ENCODE peak calls at places on chromosome 15, in ten cellular contexts. One of them, this sample, is unnamed.

GRCh38 chr15:74384566-74385441 is 17.4 kb upstream of the CYP11A1 start:
- DNase-seq in RWPE1: peak
- DNase-seq in PC-9: peak
- DNase-seq in GM12865: peak
- DNase-seq in uterus: no peak
- DNase-seq in activated B cell treated with CpG ODN at 0.5 μM for 24 hours: peak
- DNase-seq in nephron progenitor cell: no peak
- DNase-seq in cardiac fibroblast: no peak
- DNase-seq in CD8-positive, alpha-beta T cell: peak
- DNase-seq in right atrium auricular region: no peak
- DNase-seq in this sample: no peak

GRCh38 chr15:65583701-65584100 is 27.2 kb downstream of the INTS14 start:
- DNase-seq in RWPE1: no peak
- DNase-seq in PC-9: no peak
- DNase-seq in GM12865: peak
- DNase-seq in uterus: no peak
- DNase-seq in activated B cell treated with CpG ODN at 0.5 μM for 24 hours: no peak
- DNase-seq in nephron progenitor cell: peak
- DNase-seq in cardiac fibroblast: peak
- DNase-seq in CD8-positive, alpha-beta T cell: peak
- DNase-seq in right atrium auricular region: no peak
- DNase-seq in this sample: peak

GRCh38 chr15:36468746-36469145 is 110.7 kb upstream of the CDIN1 start:
- DNase-seq in RWPE1: peak
- DNase-seq in PC-9: no peak
- DNase-seq in GM12865: peak
- DNase-seq in uterus: no peak
- DNase-seq in activated B cell treated with CpG ODN at 0.5 μM for 24 hours: no peak
- DNase-seq in nephron progenitor cell: no peak
- DNase-seq in cardiac fibroblast: peak
- DNase-seq in CD8-positive, alpha-beta T cell: no peak
- DNase-seq in right atrium auricular region: no peak
- DNase-seq in this sample: no peak

GRCh38 chr15:55319537-55320325 is 709 bp downstream of the PIGB start:
- DNase-seq in RWPE1: no peak
- DNase-seq in PC-9: no peak
- DNase-seq in GM12865: peak
- DNase-seq in uterus: no peak
- DNase-seq in activated B cell treated with CpG ODN at 0.5 μM for 24 hours: no peak
- DNase-seq in nephron progenitor cell: no peak
- DNase-seq in cardiac fibroblast: peak
- DNase-seq in CD8-positive, alpha-beta T cell: no peak
- DNase-seq in right atrium auricular region: no peak
- DNase-seq in this sample: no peak

GRCh38 chr15:60390231-60390630 is 7.6 kb downstream of the ANXA2 start:
- DNase-seq in RWPE1: no peak
- DNase-seq in PC-9: no peak
- DNase-seq in GM12865: no peak
- DNase-seq in uterus: no peak
- DNase-seq in activated B cell treated with CpG ODN at 0.5 μM for 24 hours: no peak
- DNase-seq in nephron progenitor cell: no peak
- DNase-seq in cardiac fibroblast: no peak
- DNase-seq in CD8-positive, alpha-beta T cell: no peak
- DNase-seq in right atrium auricular region: no peak
- DNase-seq in this sample: no peak

GRCh38 chr15:32687556-32687955 is 30.2 kb upstream of the GREM1 start:
- DNase-seq in RWPE1: peak
- DNase-seq in PC-9: no peak
- DNase-seq in GM12865: no peak
- DNase-seq in uterus: no peak
- DNase-seq in activated B cell treated with CpG ODN at 0.5 μM for 24 hours: no peak
- DNase-seq in nephron progenitor cell: no peak
- DNase-seq in cardiac fibroblast: peak
- DNase-seq in CD8-positive, alpha-beta T cell: no peak
- DNase-seq in right atrium auricular region: no peak
- DNase-seq in this sample: no peak

GRCh38 chr15:70699873-70700272 is 63.5 kb downstream of the UACA start:
- DNase-seq in RWPE1: no peak
- DNase-seq in PC-9: no peak
- DNase-seq in GM12865: no peak
- DNase-seq in uterus: no peak
- DNase-seq in activated B cell treated with CpG ODN at 0.5 μM for 24 hours: no peak
- DNase-seq in nephron progenitor cell: no peak
- DNase-seq in cardiac fibroblast: no peak
- DNase-seq in CD8-positive, alpha-beta T cell: no peak
- DNase-seq in right atrium auricular region: no peak
- DNase-seq in this sample: no peak

GRCh38 chr15:95944193-95944592 is 386.3 kb upstream of the NR2F2 start:
- DNase-seq in RWPE1: no peak
- DNase-seq in PC-9: no peak
- DNase-seq in GM12865: no peak
- DNase-seq in uterus: no peak
- DNase-seq in activated B cell treated with CpG ODN at 0.5 μM for 24 hours: no peak
- DNase-seq in nephron progenitor cell: no peak
- DNase-seq in cardiac fibroblast: no peak
- DNase-seq in CD8-positive, alpha-beta T cell: no peak
- DNase-seq in right atrium auricular region: no peak
- DNase-seq in this sample: no peak

GRCh38 chr15:51386960-51387698 is 45.7 kb downstream of the GLDN start:
- DNase-seq in RWPE1: no peak
- DNase-seq in PC-9: no peak
- DNase-seq in GM12865: no peak
- DNase-seq in uterus: no peak
- DNase-seq in activated B cell treated with CpG ODN at 0.5 μM for 24 hours: no peak
- DNase-seq in nephron progenitor cell: no peak
- DNase-seq in cardiac fibroblast: no peak
- DNase-seq in CD8-positive, alpha-beta T cell: no peak
- DNase-seq in right atrium auricular region: no peak
- DNase-seq in this sample: no peak

GRCh38 chr15:51387699-51388041 is 46.2 kb downstream of the GLDN start:
- DNase-seq in RWPE1: no peak
- DNase-seq in PC-9: no peak
- DNase-seq in GM12865: no peak
- DNase-seq in uterus: no peak
- DNase-seq in activated B cell treated with CpG ODN at 0.5 μM for 24 hours: no peak
- DNase-seq in nephron progenitor cell: no peak
- DNase-seq in cardiac fibroblast: no peak
- DNase-seq in CD8-positive, alpha-beta T cell: no peak
- DNase-seq in right atrium auricular region: no peak
- DNase-seq in this sample: no peak

GRCh38 chr15:51390239-51390931 is 48.9 kb downstream of the GLDN start:
- DNase-seq in RWPE1: no peak
- DNase-seq in PC-9: no peak
- DNase-seq in GM12865: no peak
- DNase-seq in uterus: no peak
- DNase-seq in activated B cell treated with CpG ODN at 0.5 μM for 24 hours: no peak
- DNase-seq in nephron progenitor cell: no peak
- DNase-seq in cardiac fibroblast: no peak
- DNase-seq in CD8-positive, alpha-beta T cell: no peak
- DNase-seq in right atrium auricular region: no peak
- DNase-seq in this sample: no peak

GRCh38 chr15:51388726-51389125 is 47.3 kb downstream of the GLDN start:
- DNase-seq in RWPE1: no peak
- DNase-seq in PC-9: no peak
- DNase-seq in GM12865: no peak
- DNase-seq in uterus: no peak
- DNase-seq in activated B cell treated with CpG ODN at 0.5 μM for 24 hours: no peak
- DNase-seq in nephron progenitor cell: no peak
- DNase-seq in cardiac fibroblast: no peak
- DNase-seq in CD8-positive, alpha-beta T cell: no peak
- DNase-seq in right atrium auricular region: no peak
- DNase-seq in this sample: no peak

GRCh38 chr15:51390932-51391432 is 49.5 kb downstream of the GLDN start:
- DNase-seq in RWPE1: no peak
- DNase-seq in PC-9: no peak
- DNase-seq in GM12865: no peak
- DNase-seq in uterus: no peak
- DNase-seq in activated B cell treated with CpG ODN at 0.5 μM for 24 hours: no peak
- DNase-seq in nephron progenitor cell: no peak
- DNase-seq in cardiac fibroblast: no peak
- DNase-seq in CD8-positive, alpha-beta T cell: no peak
- DNase-seq in right atrium auricular region: no peak
- DNase-seq in this sample: no peak
- TF ChIP-seq CTCF in RWPE1: no peak
- TF ChIP-seq CTCF in PC-9: no peak
- TF ChIP-seq CTCF in GM12865: no peak
- TF ChIP-seq CTCF in uterus: no peak
- TF ChIP-seq CTCF in activated B cell treated with CpG ODN at 0.5 μM for 24 hours: no peak
- TF ChIP-seq CTCF in nephron progenitor cell: no peak
- TF ChIP-seq CTCF in cardiac fibroblast: no peak
- TF ChIP-seq CTCF in CD8-positive, alpha-beta T cell: no peak
- TF ChIP-seq CTCF in right atrium auricular region: no peak
- TF ChIP-seq CTCF in this sample: no peak

DNA sequence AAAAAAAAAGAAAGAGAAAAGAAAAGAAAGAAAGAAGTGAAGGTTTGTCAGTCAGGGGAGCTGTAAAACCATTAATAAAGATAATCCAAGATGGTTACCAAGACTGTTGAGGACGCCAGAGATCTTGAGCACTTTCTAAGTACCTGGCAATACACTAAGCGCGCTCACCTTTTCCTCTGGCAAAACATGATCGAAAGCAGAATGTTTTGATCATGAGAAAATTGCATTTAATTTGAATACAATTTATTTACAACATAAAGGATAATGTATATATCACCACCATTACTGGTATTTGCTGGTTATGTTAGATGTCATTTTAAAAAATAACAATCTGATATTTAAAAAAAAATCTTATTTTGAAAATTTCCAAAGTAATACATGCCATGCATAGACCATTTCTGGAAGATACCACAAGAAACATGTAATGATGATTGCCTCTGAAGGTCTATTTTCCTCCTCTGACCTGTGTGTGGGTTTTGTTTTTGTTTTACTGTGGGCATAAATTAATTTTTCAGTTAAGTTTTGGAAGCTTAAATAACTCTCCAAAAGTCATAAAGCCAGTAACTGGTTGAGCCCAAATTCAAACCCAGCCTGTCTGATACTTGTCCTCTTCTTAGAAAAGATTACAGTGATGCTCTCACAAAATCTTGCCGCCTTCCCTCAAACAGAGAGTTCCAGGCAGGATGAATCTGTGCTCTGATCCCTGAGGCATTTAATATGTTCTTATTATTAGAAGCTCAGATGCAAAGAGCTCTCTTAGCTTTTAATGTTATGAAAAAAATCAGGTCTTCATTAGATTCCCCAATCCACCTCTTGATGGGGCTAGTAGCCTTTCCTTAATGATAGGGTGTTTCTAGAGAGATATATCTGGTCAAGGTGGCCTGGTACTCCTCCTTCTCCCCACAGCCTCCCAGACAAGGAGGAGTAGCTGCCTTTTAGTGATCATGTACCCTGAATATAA is 2.0 kb downstream of the B2M start:
- DNase-seq in RWPE1: no peak
- DNase-seq in PC-9: no peak
- DNase-seq in GM12865: peak
- DNase-seq in uterus: no peak
- DNase-seq in activated B cell treated with CpG ODN at 0.5 μM for 24 hours: no peak
- DNase-seq in nephron progenitor cell: no peak
- DNase-seq in cardiac fibroblast: peak
- DNase-seq in CD8-positive, alpha-beta T cell: no peak
- DNase-seq in right atrium auricular region: no peak
- DNase-seq in this sample: no peak
- TF ChIP-seq CTCF in RWPE1: peak
- TF ChIP-seq CTCF in PC-9: peak
- TF ChIP-seq CTCF in GM12865: peak
- TF ChIP-seq CTCF in uterus: no peak
- TF ChIP-seq CTCF in activated B cell treated with CpG ODN at 0.5 μM for 24 hours: no peak
- TF ChIP-seq CTCF in nephron progenitor cell: no peak
- TF ChIP-seq CTCF in cardiac fibroblast: peak
- TF ChIP-seq CTCF in CD8-positive, alpha-beta T cell: peak
- TF ChIP-seq CTCF in right atrium auricular region: no peak
- TF ChIP-seq CTCF in this sample: no peak

GRCh38 chr15:47768730-47769129 is 51.4 kb downstream of the SEMA6D start:
- DNase-seq in RWPE1: no peak
- DNase-seq in PC-9: no peak
- DNase-seq in GM12865: no peak
- DNase-seq in uterus: no peak
- DNase-seq in activated B cell treated with CpG ODN at 0.5 μM for 24 hours: no peak
- DNase-seq in nephron progenitor cell: no peak
- DNase-seq in cardiac fibroblast: no peak
- DNase-seq in CD8-positive, alpha-beta T cell: no peak
- DNase-seq in right atrium auricular region: no peak
- DNase-seq in this sample: no peak

GRCh38 chr15:47778263-47778770 is 61.0 kb downstream of the SEMA6D start:
- DNase-seq in RWPE1: no peak
- DNase-seq in PC-9: no peak
- DNase-seq in GM12865: no peak
- DNase-seq in uterus: no peak
- DNase-seq in activated B cell treated with CpG ODN at 0.5 μM for 24 hours: no peak
- DNase-seq in nephron progenitor cell: no peak
- DNase-seq in cardiac fibroblast: no peak
- DNase-seq in CD8-positive, alpha-beta T cell: no peak
- DNase-seq in right atrium auricular region: no peak
- DNase-seq in this sample: no peak

GRCh38 chr15:47769166-47769565 is 51.9 kb downstream of the SEMA6D start:
- DNase-seq in RWPE1: no peak
- DNase-seq in PC-9: no peak
- DNase-seq in GM12865: no peak
- DNase-seq in uterus: no peak
- DNase-seq in activated B cell treated with CpG ODN at 0.5 μM for 24 hours: no peak
- DNase-seq in nephron progenitor cell: no peak
- DNase-seq in cardiac fibroblast: no peak
- DNase-seq in CD8-positive, alpha-beta T cell: no peak
- DNase-seq in right atrium auricular region: no peak
- DNase-seq in this sample: no peak

DNA sequence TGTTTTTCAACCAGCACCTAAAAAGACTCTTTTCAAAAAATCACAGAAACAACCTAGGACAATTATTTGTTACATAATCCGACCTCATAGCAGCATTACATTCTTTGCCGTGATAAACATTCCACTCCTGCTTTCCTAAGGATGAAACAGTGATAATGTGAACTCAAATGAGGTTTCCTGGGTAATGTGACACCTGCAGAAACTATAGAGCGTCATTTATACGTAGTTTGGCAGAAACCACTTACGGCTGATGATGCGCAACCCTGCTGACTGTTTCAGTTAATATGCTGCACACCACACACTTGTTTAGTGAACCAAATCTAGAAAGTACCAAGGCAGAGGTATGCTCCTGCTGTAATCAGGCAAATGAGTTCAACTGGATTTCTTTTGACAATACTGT is 55.9 kb downstream of the SEMA6D start:
- DNase-seq in RWPE1: no peak
- DNase-seq in PC-9: no peak
- DNase-seq in GM12865: no peak
- DNase-seq in uterus: no peak
- DNase-seq in activated B cell treated with CpG ODN at 0.5 μM for 24 hours: no peak
- DNase-seq in nephron progenitor cell: no peak
- DNase-seq in cardiac fibroblast: no peak
- DNase-seq in CD8-positive, alpha-beta T cell: no peak
- DNase-seq in right atrium auricular region: no peak
- DNase-seq in this sample: no peak
- TF ChIP-seq CTCF in RWPE1: no peak
- TF ChIP-seq CTCF in PC-9: no peak
- TF ChIP-seq CTCF in GM12865: no peak
- TF ChIP-seq CTCF in uterus: no peak
- TF ChIP-seq CTCF in activated B cell treated with CpG ODN at 0.5 μM for 24 hours: no peak
- TF ChIP-seq CTCF in nephron progenitor cell: no peak
- TF ChIP-seq CTCF in cardiac fibroblast: no peak
- TF ChIP-seq CTCF in CD8-positive, alpha-beta T cell: no peak
- TF ChIP-seq CTCF in right atrium auricular region: no peak
- TF ChIP-seq CTCF in this sample: no peak

DNA sequence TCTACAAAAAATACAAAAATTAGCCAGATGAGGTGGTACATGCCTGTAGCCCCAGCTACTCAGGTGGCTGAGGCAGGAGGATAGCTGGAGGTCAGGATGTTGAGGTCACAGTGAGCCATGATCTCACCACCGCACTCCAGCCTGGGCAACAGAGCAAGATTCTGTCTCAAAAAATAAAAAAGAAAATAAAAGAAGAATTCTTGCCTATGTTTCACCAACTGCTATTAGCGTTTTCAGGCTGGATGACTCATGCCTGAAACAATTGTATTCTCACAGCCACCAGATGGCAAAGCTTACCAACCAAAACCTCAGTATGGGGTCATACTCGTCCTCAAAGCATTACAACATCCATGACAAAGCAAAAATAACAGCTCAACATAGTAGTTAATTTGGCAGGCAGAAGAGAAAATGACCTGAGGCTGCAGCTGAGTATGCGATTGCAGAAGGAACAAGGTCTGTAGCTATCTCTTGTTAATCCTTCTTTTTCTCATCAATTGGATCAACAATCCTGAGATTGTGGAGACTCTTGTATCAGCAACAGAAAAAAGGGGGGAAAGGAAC is 52.2 kb downstream of the TP53BP1 start:
- DNase-seq in RWPE1: peak
- DNase-seq in PC-9: peak
- DNase-seq in GM12865: peak
- DNase-seq in uterus: peak
- DNase-seq in activated B cell treated with CpG ODN at 0.5 μM for 24 hours: no peak
- DNase-seq in nephron progenitor cell: no peak
- DNase-seq in cardiac fibroblast: peak
- DNase-seq in CD8-positive, alpha-beta T cell: no peak
- DNase-seq in right atrium auricular region: peak
- DNase-seq in this sample: no peak
- TF ChIP-seq CTCF in RWPE1: peak
- TF ChIP-seq CTCF in PC-9: peak
- TF ChIP-seq CTCF in GM12865: no peak
- TF ChIP-seq CTCF in uterus: peak
- TF ChIP-seq CTCF in activated B cell treated with CpG ODN at 0.5 μM for 24 hours: no peak
- TF ChIP-seq CTCF in nephron progenitor cell: no peak
- TF ChIP-seq CTCF in cardiac fibroblast: peak
- TF ChIP-seq CTCF in CD8-positive, alpha-beta T cell: no peak
- TF ChIP-seq CTCF in right atrium auricular region: no peak
- TF ChIP-seq CTCF in this sample: no peak